ENCODE peak calls at places on chromosome 1, in nine cellular contexts. D is GM23338, H is tibial nerve, U is body of pancreas, T is breast epithelium, K is left ventricle myocardium inferior, J is A549, W is H9, I is left lung. A is an unnamed sample. For H3K4me1, the result is how much of the 10 kb centered on the place peaks cover.

GRCh38 chr1:2787163-2787911 is 14.2 kb downstream of the TTC34 start:
- DNase-seq in D (peak), H (no peak), U (peak), T (peak), K (no peak), J (no peak), W (no peak), I (peak), A (peak)

GRCh38 chr1:41611068-41611931 is 126.8 kb upstream of the EDN2 start:
- DNase-seq in D (no peak), H (no peak), U (no peak), T (no peak), K (no peak), J (no peak), W (no peak), I (no peak), A (peak)

GRCh38 chr1:86201321-86201720 is 44.7 kb upstream of the COL24A1 start:
- DNase-seq in D (no peak), H (no peak), U (no peak), T (no peak), K (no peak), J (no peak), W (no peak), I (no peak), A (no peak)

GRCh38 chr1:42736152-42736551 is 3.9 kb downstream of the CLDN19 start:
- DNase-seq in D (peak), H (no peak), U (no peak), T (no peak), K (no peak), J (peak), W (no peak), I (no peak), A (peak)

GRCh38 chr1:165257969-165258459 is 98.5 kb downstream of the LMX1A start:
- DNase-seq in D (peak), H (peak), U (peak), T (peak), K (peak), J (peak), W (peak), I (no peak), A (peak)

GRCh38 chr1:174743654-174744561 is 255.8 kb upstream of the CACYBP start:
- DNase-seq in D (peak), H (no peak), U (no peak), T (no peak), K (no peak), J (peak), W (no peak), I (no peak), A (no peak)

GRCh38 chr1:188061881-188062280 is 1233.1 kb downstream of the PLA2G4A start:
- DNase-seq in D (no peak), H (no peak), U (no peak), T (no peak), K (no peak), J (no peak), W (no peak), I (no peak), A (no peak)

GRCh38 chr1:228430243-228430642 is 13.6 kb upstream of the TRIM17 start:
- DNase-seq in D (no peak), H (no peak), U (no peak), T (no peak), K (no peak), J (no peak), W (no peak), I (no peak), A (no peak)

DNA sequence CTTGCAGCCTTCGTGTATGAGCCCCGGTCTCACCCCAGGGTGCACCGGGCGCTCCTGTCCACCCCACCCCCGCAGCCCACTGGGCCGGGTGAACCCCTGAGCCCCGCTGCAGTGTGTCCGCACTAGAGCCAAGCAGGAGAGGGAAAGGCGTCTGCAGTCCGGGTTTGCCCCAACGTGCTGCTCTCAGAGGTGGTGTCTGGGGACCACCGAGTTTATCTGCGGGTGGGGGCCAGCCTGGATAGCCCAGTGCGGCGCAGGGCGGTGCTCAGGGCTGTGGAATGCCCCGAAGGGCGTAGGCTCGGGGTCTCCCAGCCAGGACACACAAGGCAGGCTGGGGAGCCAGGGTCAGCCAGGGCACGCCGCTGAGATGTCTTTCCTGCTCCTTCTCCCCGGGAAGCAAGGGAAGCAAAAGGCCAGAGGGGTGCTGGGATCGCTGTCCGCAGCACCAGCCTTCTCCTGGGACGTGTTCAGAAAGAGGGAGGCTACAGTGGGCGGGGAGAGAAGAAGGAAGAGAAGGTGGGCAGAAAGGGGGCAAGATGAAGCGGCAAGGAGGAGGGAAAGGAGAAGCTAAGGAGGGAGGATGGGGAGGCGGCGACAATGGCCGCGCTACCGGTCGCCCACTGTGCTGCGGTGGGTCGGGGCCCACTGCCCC is 56.6 kb downstream of the MAB21L3 start:
- DNase-seq in D (peak), H (no peak), U (no peak), T (no peak), K (no peak), J (no peak), W (peak), I (peak), A (peak)
- H3K27ac ChIP-seq in D (no peak), H (peak), U (peak), T (peak), K (peak), J (peak), W (no peak), I (no peak), A (peak)

DNA sequence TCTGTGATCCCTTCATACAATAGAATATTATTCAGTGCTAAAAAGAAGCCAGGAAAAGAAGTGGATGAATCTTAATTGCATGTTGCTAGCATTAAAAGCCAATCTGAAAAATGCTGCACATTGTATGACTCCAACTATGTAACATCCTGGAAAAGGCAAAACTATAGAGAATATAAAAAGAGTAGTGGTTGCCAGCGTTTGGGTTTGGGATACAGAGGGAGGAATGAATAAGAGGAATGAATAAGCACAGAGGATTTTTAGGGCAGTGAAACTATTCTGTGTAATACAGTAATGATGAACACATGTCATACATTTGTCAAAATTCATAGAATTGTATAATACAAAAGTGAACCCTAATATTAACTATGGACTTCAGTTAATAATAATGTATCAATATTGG is 42.5 kb downstream of the GPR88 start:
- DNase-seq in D (no peak), H (no peak), U (no peak), T (no peak), K (no peak), J (no peak), W (no peak), I (no peak), A (no peak)
- TF ChIP-seq CTCF in D (no peak), H (no peak), U (no peak), T (no peak), K (no peak), J (no peak), W (no peak), I (no peak), A (no peak)

GRCh38 chr1:226888021-226888420 is 17.6 kb downstream of the PSEN2 start:
- DNase-seq in D (no peak), H (no peak), U (no peak), T (no peak), K (no peak), J (no peak), W (no peak), I (no peak), A (no peak)
- H3K4me1 ChIP-seq in D (under half), H (under half), U (under half), T (under half), K (half or more), J (under half), W (under half), I (under half), A (under half)

DNA sequence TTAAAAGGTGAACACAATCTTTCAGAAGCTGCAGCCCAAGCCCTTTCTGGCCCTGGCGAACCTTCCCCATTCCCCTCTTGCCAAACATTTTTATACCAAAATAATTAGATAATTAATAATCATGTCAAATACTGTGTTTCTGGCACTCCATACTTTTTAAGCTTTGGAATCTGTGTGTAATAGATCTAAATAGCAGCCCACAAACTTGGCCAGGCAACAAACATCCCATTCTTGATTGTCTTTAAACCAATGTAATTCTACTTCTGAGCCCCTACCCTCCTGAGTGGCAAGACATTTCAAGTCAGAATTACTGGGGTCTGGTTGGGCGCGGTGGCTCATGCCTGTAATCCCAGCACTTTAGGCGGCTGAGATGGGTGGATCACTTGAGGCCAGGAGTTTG is 137.7 kb downstream of the NAV1 start:
- DNase-seq in D (no peak), H (no peak), U (no peak), T (no peak), K (no peak), J (no peak), W (no peak), I (no peak), A (no peak)
- H3K27ac ChIP-seq in D (peak), H (peak), U (peak), T (no peak), K (peak), J (no peak), W (no peak), I (peak), A (no peak)

GRCh38 chr1:248404024-248404423 is 1.2 kb downstream of the OR2T1 start:
- DNase-seq in D (peak), H (no peak), U (no peak), T (no peak), K (no peak), J (peak), W (no peak), I (no peak), A (no peak)
- TF ChIP-seq CTCF in D (no peak), H (no peak), U (no peak), T (no peak), K (no peak), J (no peak), W (no peak), I (no peak), A (no peak)

A was measured in endodermal cell.